ENCODE peak calls at places on chromosomes 5 and 9, in four cellular contexts. One of them, this sample, is unnamed.

GRCh38 chr5:66769839-66770617 is 173.8 kb downstream of the MAST4 start:
- DNase-seq in epithelial cell of esophagus: no peak
- DNase-seq in cardiac muscle cell: no peak
- DNase-seq in stimulated activated CD8-positive, alpha-beta memory T cell treated with anti-CD3 and anti-CD28 coated beads, Interleukin-15, amount 100 ng/mL, for 24 hours: no peak
- DNase-seq in this sample: peak; percentile 26

GRCh38 chr9:137973829-137974416 is 96.3 kb downstream of the CACNA1B start:
- DNase-seq in epithelial cell of esophagus: no peak
- DNase-seq in cardiac muscle cell: no peak
- DNase-seq in stimulated activated CD8-positive, alpha-beta memory T cell treated with anti-CD3 and anti-CD28 coated beads, Interleukin-15, amount 100 ng/mL, for 24 hours: no peak
- DNase-seq in this sample: no peak

GRCh38 chr9:93261735-93262523 is 78.0 kb downstream of the WNK2 start:
- DNase-seq in stimulated activated CD8-positive, alpha-beta memory T cell treated with anti-CD3 and anti-CD28 coated beads, Interleukin-15, amount 100 ng/mL, for 24 hours: no peak
- DNase-seq in epithelial cell of esophagus: no peak
- DNase-seq in cardiac muscle cell: no peak
- DNase-seq in this sample: peak; percentile 42

GRCh38 chr5:158313027-158313738 is 454.2 kb upstream of the CLINT1 start:
- DNase-seq in stimulated activated CD8-positive, alpha-beta memory T cell treated with anti-CD3 and anti-CD28 coated beads, Interleukin-15, amount 100 ng/mL, for 24 hours: no peak
- DNase-seq in epithelial cell of esophagus: no peak
- DNase-seq in cardiac muscle cell: no peak
- DNase-seq in this sample: no peak

GRCh38 chr9:90966475-90967150 is 165.0 kb downstream of the SYK start:
- DNase-seq in cardiac muscle cell: no peak
- DNase-seq in epithelial cell of esophagus: peak; percentile 71
- DNase-seq in stimulated activated CD8-positive, alpha-beta memory T cell treated with anti-CD3 and anti-CD28 coated beads, Interleukin-15, amount 100 ng/mL, for 24 hours: no peak
- DNase-seq in this sample: no peak

GRCh38 chr5:107464876-107465275 is 205.9 kb downstream of the EFNA5 start:
- DNase-seq in cardiac muscle cell: no peak
- DNase-seq in stimulated activated CD8-positive, alpha-beta memory T cell treated with anti-CD3 and anti-CD28 coated beads, Interleukin-15, amount 100 ng/mL, for 24 hours: no peak
- DNase-seq in epithelial cell of esophagus: no peak
- DNase-seq in this sample: no peak

GRCh38 chr5:123809594-123810172 is 297.7 kb downstream of the CSNK1G3 start:
- DNase-seq in stimulated activated CD8-positive, alpha-beta memory T cell treated with anti-CD3 and anti-CD28 coated beads, Interleukin-15, amount 100 ng/mL, for 24 hours: no peak
- DNase-seq in epithelial cell of esophagus: peak; percentile 15
- DNase-seq in cardiac muscle cell: peak; percentile 59
- DNase-seq in this sample: peak; percentile 46

GRCh38 chr5:33441241-33441844 is 578 bp downstream of the TARS1 start:
- DNase-seq in cardiac muscle cell: no peak
- DNase-seq in epithelial cell of esophagus: peak; percentile 40
- DNase-seq in stimulated activated CD8-positive, alpha-beta memory T cell treated with anti-CD3 and anti-CD28 coated beads, Interleukin-15, amount 100 ng/mL, for 24 hours: peak; percentile 5
- DNase-seq in this sample: peak; percentile 52

GRCh38 chr5:57538341-57538955 is 55.8 kb upstream of the ACTBL2 start:
- DNase-seq in cardiac muscle cell: no peak
- DNase-seq in epithelial cell of esophagus: peak; percentile 89
- DNase-seq in stimulated activated CD8-positive, alpha-beta memory T cell treated with anti-CD3 and anti-CD28 coated beads, Interleukin-15, amount 100 ng/mL, for 24 hours: no peak
- DNase-seq in this sample: no peak

GRCh38 chr9:88950341-88951141 is 40.7 kb upstream of the S1PR3 start:
- DNase-seq in stimulated activated CD8-positive, alpha-beta memory T cell treated with anti-CD3 and anti-CD28 coated beads, Interleukin-15, amount 100 ng/mL, for 24 hours: no peak
- DNase-seq in cardiac muscle cell: peak; percentile 14
- DNase-seq in epithelial cell of esophagus: peak; percentile 89
- DNase-seq in this sample: no peak

GRCh38 chr9:34675048-34675714 is 12.7 kb upstream of the CCL27 start:
- DNase-seq in cardiac muscle cell: peak; percentile 92
- DNase-seq in epithelial cell of esophagus: peak; percentile 53
- DNase-seq in stimulated activated CD8-positive, alpha-beta memory T cell treated with anti-CD3 and anti-CD28 coated beads, Interleukin-15, amount 100 ng/mL, for 24 hours: no peak
- DNase-seq in this sample: peak; percentile 84

GRCh38 chr5:112733586-112733985 is 4.1 kb upstream of the APC start:
- DNase-seq in stimulated activated CD8-positive, alpha-beta memory T cell treated with anti-CD3 and anti-CD28 coated beads, Interleukin-15, amount 100 ng/mL, for 24 hours: no peak
- DNase-seq in cardiac muscle cell: no peak
- DNase-seq in epithelial cell of esophagus: peak; percentile 11
- DNase-seq in this sample: no peak

GRCh38 chr5:149374303-149374702 is 4.8 kb downstream of the IL17B start:
- DNase-seq in epithelial cell of esophagus: no peak
- DNase-seq in cardiac muscle cell: no peak
- DNase-seq in stimulated activated CD8-positive, alpha-beta memory T cell treated with anti-CD3 and anti-CD28 coated beads, Interleukin-15, amount 100 ng/mL, for 24 hours: no peak
- DNase-seq in this sample: no peak

GRCh38 chr5:119417891-119418781 is 34.2 kb upstream of the HSD17B4 start:
- DNase-seq in epithelial cell of esophagus: peak; percentile 48
- DNase-seq in stimulated activated CD8-positive, alpha-beta memory T cell treated with anti-CD3 and anti-CD28 coated beads, Interleukin-15, amount 100 ng/mL, for 24 hours: no peak
- DNase-seq in cardiac muscle cell: no peak
- DNase-seq in this sample: no peak

GRCh38 chr5:158456756-158457155 is 597.8 kb upstream of the CLINT1 start:
- DNase-seq in stimulated activated CD8-positive, alpha-beta memory T cell treated with anti-CD3 and anti-CD28 coated beads, Interleukin-15, amount 100 ng/mL, for 24 hours: no peak
- DNase-seq in epithelial cell of esophagus: peak; percentile 74
- DNase-seq in cardiac muscle cell: no peak
- DNase-seq in this sample: peak; percentile 72

This sample was measured in DMS53.